ENCODE peak calls at places on chromosomes 1 and 21, in nine cellular contexts. F, S, Q, Z, L, Y, T, B and M are unnamed samples. For H3K36me3, the result is how much of the 10 kb centered on the place peaks cover.

GRCh38 chr21:9737871-9738520 is 783.4 kb upstream of the TPTE start:
- DNase-seq in F (no peak), S (no peak), Q (no peak), Z (no peak), L (no peak), Y (no peak), T (no peak), B (no peak), M (no peak)

GRCh38 chr1:154772611-154773515 is 97.2 kb downstream of the KCNN3 start:
- DNase-seq in F (no peak), S (peak), Q (no peak), Z (no peak), L (no peak), Y (no peak), T (peak), B (no peak), M (no peak)

GRCh38 chr1:93753766-93754763 is 72.4 kb upstream of the BCAR3 start:
- DNase-seq in F (no peak), S (no peak), Q (no peak), Z (no peak), L (no peak), Y (peak), T (no peak), B (peak), M (no peak)

GRCh38 chr1:25522240-25522639 is 21.2 kb upstream of the LDLRAP1 start:
- DNase-seq in F (no peak), S (no peak), Q (no peak), Z (no peak), L (no peak), Y (peak), T (no peak), B (no peak), M (no peak)

GRCh38 chr1:213681788-213682340 is 305.9 kb upstream of the PROX1 start:
- DNase-seq in F (no peak), S (no peak), Q (no peak), Z (no peak), L (no peak), Y (no peak), T (no peak), B (no peak), M (no peak)

GRCh38 chr21:41709965-41710822 is 56.7 kb downstream of the RIPK4 start:
- DNase-seq in F (no peak), S (no peak), Q (no peak), Z (no peak), L (no peak), Y (no peak), T (no peak), B (no peak), M (no peak)

GRCh38 chr21:26125433-26126167 is 45.0 kb downstream of the APP start:
- DNase-seq in F (no peak), S (no peak), Q (no peak), Z (no peak), L (no peak), Y (no peak), T (no peak), B (peak), M (no peak)

GRCh38 chr1:23732363-23733224 is 10.7 kb upstream of the ELOA start:
- DNase-seq in F (no peak), S (no peak), Q (no peak), Z (no peak), L (no peak), Y (no peak), T (no peak), B (peak), M (no peak)

GRCh38 chr1:178011101-178011828 is 41.4 kb upstream of the SEC16B start:
- DNase-seq in F (no peak), S (no peak), Q (no peak), Z (no peak), L (no peak), Y (peak), T (no peak), B (peak), M (peak)

GRCh38 chr1:19328486-19328885 is 16.4 kb downstream of the SLC66A1 start:
- DNase-seq in F (no peak), S (no peak), Q (no peak), Z (no peak), L (no peak), Y (no peak), T (no peak), B (no peak), M (no peak)

GRCh38 chr1:145961425-145962156 is 2.8 kb downstream of the ANKRD34A start:
- DNase-seq in F (no peak), S (peak), Q (peak), Z (no peak), L (peak), Y (no peak), T (peak), B (no peak), M (peak)

GRCh38 chr1:38929476-38929875 is 12.2 kb downstream of the RHBDL2 start:
- DNase-seq in F (no peak), S (no peak), Q (no peak), Z (no peak), L (no peak), Y (no peak), T (peak), B (no peak), M (no peak)

GRCh38 chr1:204649756-204650155 is 35.8 kb downstream of the LRRN2 start:
- DNase-seq in F (peak), S (no peak), Q (no peak), Z (no peak), L (no peak), Y (no peak), T (no peak), B (no peak), M (no peak)

GRCh38 chr21:46080171-46081021 is 17.5 kb upstream of the COL6A2 start:
- DNase-seq in F (no peak), S (peak), Q (peak), Z (no peak), L (peak), Y (no peak), T (no peak), B (no peak), M (no peak)

DNA sequence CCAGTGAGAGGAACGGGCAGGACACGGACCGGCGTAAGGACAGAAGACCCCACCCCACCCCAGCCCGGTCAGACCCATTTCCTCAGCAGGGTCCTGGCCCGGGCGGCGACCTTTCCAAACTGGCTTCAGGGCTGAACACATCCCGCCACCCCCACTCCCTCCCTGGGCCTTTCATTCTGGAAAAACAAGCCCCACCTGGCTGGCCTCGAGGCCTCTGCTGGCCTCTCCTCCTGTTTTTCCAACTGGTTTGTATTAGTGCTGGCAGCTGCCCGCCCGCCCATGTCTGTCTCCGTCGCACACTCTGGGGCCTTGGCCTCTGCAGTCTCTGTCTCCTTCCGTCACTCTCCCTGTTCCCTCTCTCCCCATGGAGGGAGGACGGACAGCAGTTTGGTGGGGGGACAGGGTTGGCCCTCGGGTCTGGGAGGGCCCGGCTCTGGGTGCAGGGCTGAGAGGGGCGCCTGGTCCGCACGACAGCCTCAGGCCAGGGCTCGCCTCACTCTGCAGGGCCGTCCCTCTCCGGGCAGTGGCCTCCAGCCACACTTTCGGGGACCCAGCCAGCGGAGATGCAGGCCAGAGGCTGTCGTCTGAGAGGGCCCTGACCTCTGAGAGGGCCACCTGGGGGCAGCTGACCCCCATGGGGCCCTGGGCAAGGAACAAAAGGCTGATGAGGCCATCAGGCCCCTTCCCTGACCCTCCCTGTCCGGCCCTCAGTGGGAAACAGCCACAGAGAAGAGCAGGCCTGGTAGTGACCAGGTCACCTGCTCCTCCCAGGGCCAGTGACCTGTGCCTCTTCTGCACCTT is 1.5 kb upstream of the MXRA8 start:
- DNase-seq in F (no peak), S (no peak), Q (peak), Z (peak), L (peak), Y (no peak), T (no peak), B (peak), M (peak)
- H3K4me3 ChIP-seq in F (no peak), S (peak), Q (no peak), Z (no peak), L (peak), Y (no peak), T (no peak), B (no peak), M (no peak)

GRCh38 chr1:247487057-247487456 is 29.2 kb upstream of the OR2B11 start:
- DNase-seq in F (peak), S (peak), Q (no peak), Z (no peak), L (no peak), Y (peak), T (peak), B (peak), M (no peak)
- TF ChIP-seq CTCF in F (peak), S (peak), Q (no peak), Z (peak), L (peak), Y (peak), T (peak), B (peak), M (peak)

GRCh38 chr1:46681333-46682034 is 9.8 kb downstream of the TEX38 start:
- DNase-seq in F (no peak), S (no peak), Q (no peak), Z (no peak), L (no peak), Y (no peak), T (peak), B (no peak), M (no peak)
- H3K36me3 ChIP-seq in F (under half), S (under half), Q (under half), Z (half or more), L (half or more), Y (under half), T (under half), B (under half), M (half or more)

DNA sequence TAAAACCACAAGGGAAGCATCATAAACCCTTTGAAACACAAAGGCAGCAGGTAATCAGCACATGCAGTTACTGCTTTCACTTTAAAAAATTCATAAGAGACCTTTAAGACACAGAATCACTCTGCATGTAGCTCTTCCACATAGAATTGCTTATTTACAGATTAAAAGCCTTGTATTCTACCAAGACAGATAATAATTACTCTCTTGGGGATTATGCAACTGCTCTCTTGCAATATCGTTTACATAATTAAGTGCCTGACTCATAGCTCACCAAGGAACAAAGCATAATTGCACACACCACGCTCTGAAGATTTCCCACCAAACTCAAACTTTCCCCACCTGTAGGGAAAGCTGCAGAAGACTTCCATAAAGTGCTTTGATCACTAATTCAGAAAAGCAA is 87.9 kb downstream of the VAV3 start:
- DNase-seq in F (no peak), S (no peak), Q (no peak), Z (no peak), L (no peak), Y (peak), T (no peak), B (peak), M (no peak)
- H3K4me3 ChIP-seq in F (no peak), S (no peak), Q (no peak), Z (no peak), L (no peak), Y (no peak), T (no peak), B (no peak), M (no peak)

GRCh38 chr1:231933711-231934626 is 307.4 kb downstream of the DISC1 start:
- DNase-seq in F (no peak), S (no peak), Q (no peak), Z (no peak), L (no peak), Y (no peak), T (no peak), B (no peak), M (no peak)

GRCh38 chr1:231931146-231931545 is 304.6 kb downstream of the DISC1 start:
- DNase-seq in F (no peak), S (no peak), Q (no peak), Z (no peak), L (no peak), Y (no peak), T (no peak), B (no peak), M (no peak)

GRCh38 chr1:231930257-231930947 is 303.8 kb downstream of the DISC1 start:
- DNase-seq in F (no peak), S (no peak), Q (no peak), Z (no peak), L (no peak), Y (no peak), T (no peak), B (no peak), M (no peak)

GRCh38 chr1:231929311-231929710 is 302.7 kb downstream of the DISC1 start:
- DNase-seq in F (no peak), S (no peak), Q (no peak), Z (no peak), L (no peak), Y (peak), T (peak), B (peak), M (no peak)

DNA sequence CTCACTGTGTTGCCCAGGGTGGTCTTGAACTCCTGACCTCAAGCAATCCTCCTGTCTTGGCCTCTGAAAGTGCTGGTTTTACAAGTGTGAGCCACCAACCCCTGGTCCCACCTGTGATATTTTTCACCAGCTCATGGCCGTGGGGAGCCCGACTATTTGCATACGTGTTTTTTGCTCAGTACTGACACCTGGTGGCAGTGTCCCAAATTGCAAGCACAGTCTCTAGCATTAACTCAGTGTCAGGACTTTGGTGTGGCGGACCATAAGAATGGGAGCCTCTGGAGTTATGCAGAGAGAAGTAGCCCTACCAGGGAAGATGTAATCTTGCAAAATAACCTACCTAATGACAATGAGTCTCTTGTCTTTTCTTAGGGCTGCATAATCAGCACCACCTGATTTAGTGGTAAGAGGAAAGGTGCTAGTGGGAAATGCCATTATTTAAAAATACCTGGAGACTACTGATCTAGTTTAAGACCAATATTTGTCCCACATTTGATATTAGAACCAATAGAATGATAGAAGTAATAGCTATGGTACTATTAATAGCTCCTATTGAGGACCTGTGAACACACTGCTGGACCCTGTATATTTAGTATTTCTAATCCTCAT is 305.4 kb downstream of the DISC1 start:
- DNase-seq in F (no peak), S (no peak), Q (no peak), Z (no peak), L (no peak), Y (no peak), T (no peak), B (no peak), M (no peak)
- TF ChIP-seq CTCF in F (peak), S (peak), Q (no peak), Z (peak), L (peak), Y (peak), T (peak), B (peak), M (no peak)

GRCh38 chr1:20648946-20649345 is 12.2 kb downstream of the DDOST start:
- DNase-seq in F (no peak), S (no peak), Q (no peak), Z (no peak), L (no peak), Y (no peak), T (no peak), B (no peak), M (no peak)
- H3K36me3 ChIP-seq in F (under half), S (half or more), Q (under half), Z (half or more), L (half or more), Y (under half), T (under half), B (half or more), M (half or more)

DNA sequence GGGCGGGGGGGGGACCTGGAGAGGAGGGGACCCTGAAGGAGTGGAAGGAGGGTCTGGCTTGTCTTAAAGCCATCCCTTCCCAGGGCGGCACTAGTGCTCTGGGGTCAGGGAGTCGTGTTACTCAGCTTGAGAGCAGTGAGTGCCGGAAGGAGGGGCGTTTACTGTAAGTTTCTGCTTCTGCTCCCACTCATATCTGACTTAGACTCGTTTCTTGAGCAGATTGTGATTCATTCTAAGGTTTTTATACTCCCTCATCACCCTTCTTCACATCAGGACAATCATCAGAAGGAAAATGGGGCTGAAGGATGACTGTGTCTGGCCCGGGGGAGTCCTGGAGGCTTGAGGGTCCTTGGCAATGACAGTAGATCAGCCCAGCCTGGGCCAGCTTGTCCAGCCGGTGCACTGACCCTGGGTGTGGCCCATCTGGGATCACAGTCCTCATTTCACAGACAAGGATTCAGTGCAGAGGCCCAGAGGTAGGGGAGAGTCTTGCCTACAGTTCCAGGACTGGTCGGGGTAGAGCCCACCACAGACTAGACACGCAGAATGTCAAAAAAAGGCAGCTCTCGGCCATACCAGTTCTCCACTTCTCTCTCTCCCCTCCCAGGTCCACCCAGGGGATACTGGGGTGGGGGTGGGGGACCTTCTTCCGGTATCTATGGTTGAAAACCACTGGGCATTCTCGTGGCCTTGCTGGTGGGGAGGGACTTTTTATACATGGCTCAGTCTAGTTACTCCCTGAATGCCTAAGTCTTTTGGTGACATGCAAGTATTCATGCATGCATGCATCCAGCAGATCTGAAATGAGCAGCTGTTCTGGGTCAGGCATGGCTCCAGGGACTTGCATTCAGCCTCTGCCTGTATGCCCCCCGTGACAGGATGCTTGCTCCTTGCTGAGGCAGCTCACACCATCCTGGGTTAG is 5.1 kb downstream of the TNFRSF8 start:
- DNase-seq in F (no peak), S (no peak), Q (no peak), Z (no peak), L (no peak), Y (peak), T (peak), B (peak), M (no peak)
- H3K4me3 ChIP-seq in F (no peak), S (no peak), Q (no peak), Z (no peak), L (no peak), Y (no peak), T (no peak), B (no peak), M (no peak)

GRCh38 chr1:235059221-235059620 is 69.4 kb downstream of the TOMM20 start:
- DNase-seq in F (no peak), S (no peak), Q (no peak), Z (no peak), L (no peak), Y (no peak), T (no peak), B (no peak), M (no peak)

GRCh38 chr1:235054961-235055360 is 73.7 kb downstream of the TOMM20 start:
- DNase-seq in F (no peak), S (no peak), Q (no peak), Z (no peak), L (no peak), Y (no peak), T (no peak), B (no peak), M (no peak)

GRCh38 chr1:235058695-235059094 is 69.9 kb downstream of the TOMM20 start:
- DNase-seq in F (no peak), S (no peak), Q (no peak), Z (no peak), L (no peak), Y (no peak), T (no peak), B (no peak), M (no peak)

GRCh38 chr1:235057385-235058306 is 71.0 kb downstream of the TOMM20 start:
- DNase-seq in F (no peak), S (no peak), Q (no peak), Z (no peak), L (no peak), Y (no peak), T (no peak), B (no peak), M (no peak)

DNA sequence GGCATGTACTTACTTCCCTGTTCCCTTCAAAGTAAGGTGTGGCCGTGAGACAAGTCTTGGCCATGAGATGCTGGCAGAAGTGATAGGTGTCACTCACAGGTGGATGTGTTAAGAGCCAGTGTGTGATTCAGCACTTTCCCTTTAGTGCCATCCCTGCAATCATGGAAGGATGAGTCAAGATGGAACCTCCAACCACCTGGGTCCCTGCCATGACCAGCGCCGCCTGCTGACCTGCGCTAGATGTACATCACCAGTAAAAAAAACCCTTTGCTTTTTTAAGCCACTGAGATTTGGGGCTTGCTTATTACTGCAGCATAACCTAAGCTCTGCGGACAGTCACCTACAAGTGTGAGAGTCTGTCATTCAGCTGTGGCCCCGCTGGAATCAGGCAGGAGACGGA is 71.7 kb downstream of the TOMM20 start:
- DNase-seq in F (no peak), S (no peak), Q (no peak), Z (no peak), L (no peak), Y (no peak), T (no peak), B (no peak), M (no peak)
- TF ChIP-seq CTCF in F (no peak), S (no peak), Q (no peak), Z (no peak), L (no peak), Y (peak), T (no peak), B (no peak), M (no peak)

GRCh38 chr1:201859424-201859823 is 29.3 kb upstream of the SHISA4 start:
- DNase-seq in F (no peak), S (no peak), Q (no peak), Z (no peak), L (no peak), Y (no peak), T (no peak), B (no peak), M (no peak)

DNA sequence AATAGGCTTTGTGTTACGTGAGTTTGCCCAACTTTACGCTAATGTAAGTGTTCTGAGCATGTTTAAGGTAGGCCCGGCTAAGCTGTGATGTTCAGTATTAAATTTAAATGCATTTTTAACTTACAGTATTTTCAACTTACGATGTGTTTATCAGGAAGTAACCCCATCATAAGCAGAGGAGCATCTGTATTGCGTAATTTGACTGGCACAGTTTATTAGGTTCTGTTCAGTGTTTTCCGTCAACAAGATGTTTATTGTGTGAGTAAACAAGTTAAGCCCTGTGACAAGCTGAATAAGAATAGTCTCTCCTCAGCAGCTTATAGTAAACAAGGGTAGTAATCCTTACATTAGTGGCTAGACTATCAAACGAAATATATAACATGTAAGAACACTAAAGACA is 27.2 kb upstream of the SHISA4 start:
- DNase-seq in F (no peak), S (no peak), Q (no peak), Z (no peak), L (no peak), Y (no peak), T (no peak), B (no peak), M (no peak)
- H3K36me3 ChIP-seq in F (under half), S (under half), Q (under half), Z (half or more), L (half or more), Y (under half), T (under half), B (under half), M (under half)

GRCh38 chr21:43726686-43727570 is 8.0 kb downstream of the PDXK start:
- DNase-seq in F (no peak), S (no peak), Q (no peak), Z (no peak), L (peak), Y (no peak), T (no peak), B (no peak), M (no peak)
- H3K4me3 ChIP-seq in F (no peak), S (no peak), Q (no peak), Z (no peak), L (peak), Y (no peak), T (no peak), B (no peak), M (no peak)